ENCODE peak calls at places on chromosome 10, in ten cellular contexts. One of them, this sample, is unnamed.

GRCh38 chr10:52437205-52437646 is 123.1 kb downstream of the DKK1 start:
- DNase-seq in foreskin fibroblast: peak
- DNase-seq in colonic mucosa: no peak
- DNase-seq in IMR-90: peak
- DNase-seq in MM.1S: peak
- DNase-seq in HL-60: no peak
- DNase-seq in uterus: no peak
- DNase-seq in Caco-2: no peak
- DNase-seq in Peyer's patch: no peak
- DNase-seq in AG04450: no peak
- DNase-seq in this sample: no peak

GRCh38 chr10:50636576-50636975 is 12.8 kb upstream of the SGMS1 start:
- DNase-seq in foreskin fibroblast: no peak
- DNase-seq in colonic mucosa: no peak
- DNase-seq in IMR-90: no peak
- DNase-seq in MM.1S: no peak
- DNase-seq in HL-60: no peak
- DNase-seq in uterus: no peak
- DNase-seq in Caco-2: no peak
- DNase-seq in Peyer's patch: no peak
- DNase-seq in AG04450: no peak
- DNase-seq in this sample: no peak

GRCh38 chr10:132388901-132389630 is 7.9 kb upstream of the PWWP2B start:
- DNase-seq in foreskin fibroblast: no peak
- DNase-seq in colonic mucosa: peak
- DNase-seq in IMR-90: no peak
- DNase-seq in MM.1S: no peak
- DNase-seq in HL-60: no peak
- DNase-seq in uterus: peak
- DNase-seq in Caco-2: no peak
- DNase-seq in Peyer's patch: peak
- DNase-seq in AG04450: no peak
- DNase-seq in this sample: no peak

GRCh38 chr10:132170561-132171361 is 16.0 kb upstream of the DPYSL4 start:
- DNase-seq in foreskin fibroblast: no peak
- DNase-seq in colonic mucosa: no peak
- DNase-seq in IMR-90: no peak
- DNase-seq in MM.1S: no peak
- DNase-seq in HL-60: no peak
- DNase-seq in uterus: no peak
- DNase-seq in Caco-2: no peak
- DNase-seq in Peyer's patch: no peak
- DNase-seq in AG04450: no peak
- DNase-seq in this sample: no peak

GRCh38 chr10:104925232-104925851 is 284.3 kb downstream of the SORCS3 start:
- DNase-seq in foreskin fibroblast: peak
- DNase-seq in colonic mucosa: peak
- DNase-seq in IMR-90: no peak
- DNase-seq in MM.1S: peak
- DNase-seq in HL-60: no peak
- DNase-seq in uterus: no peak
- DNase-seq in Caco-2: peak
- DNase-seq in Peyer's patch: no peak
- DNase-seq in AG04450: no peak
- DNase-seq in this sample: no peak

GRCh38 chr10:93596539-93596938 is 4.5 kb downstream of the RBP4 start:
- DNase-seq in foreskin fibroblast: no peak
- DNase-seq in colonic mucosa: no peak
- DNase-seq in IMR-90: no peak
- DNase-seq in MM.1S: no peak
- DNase-seq in HL-60: no peak
- DNase-seq in uterus: no peak
- DNase-seq in Caco-2: peak
- DNase-seq in Peyer's patch: no peak
- DNase-seq in AG04450: no peak
- DNase-seq in this sample: no peak

GRCh38 chr10:89431977-89432376 is 17.6 kb downstream of the IFIT5 start:
- DNase-seq in foreskin fibroblast: peak
- DNase-seq in colonic mucosa: no peak
- DNase-seq in IMR-90: peak
- DNase-seq in MM.1S: no peak
- DNase-seq in HL-60: no peak
- DNase-seq in uterus: no peak
- DNase-seq in Caco-2: no peak
- DNase-seq in Peyer's patch: no peak
- DNase-seq in AG04450: no peak
- DNase-seq in this sample: no peak

GRCh38 chr10:93995598-93996271 is 2.0 kb downstream of the PLCE1 start:
- DNase-seq in foreskin fibroblast: peak
- DNase-seq in colonic mucosa: peak
- DNase-seq in IMR-90: peak
- DNase-seq in MM.1S: no peak
- DNase-seq in HL-60: no peak
- DNase-seq in uterus: no peak
- DNase-seq in Caco-2: no peak
- DNase-seq in Peyer's patch: no peak
- DNase-seq in AG04450: no peak
- DNase-seq in this sample: no peak

GRCh38 chr10:107618461-107619093 is 454.1 kb upstream of the SORCS1 start:
- DNase-seq in foreskin fibroblast: peak
- DNase-seq in colonic mucosa: no peak
- DNase-seq in IMR-90: no peak
- DNase-seq in MM.1S: no peak
- DNase-seq in HL-60: peak
- DNase-seq in uterus: no peak
- DNase-seq in Caco-2: no peak
- DNase-seq in Peyer's patch: no peak
- DNase-seq in AG04450: no peak
- DNase-seq in this sample: peak

GRCh38 chr10:50576245-50576815 is 47.4 kb downstream of the SGMS1 start:
- DNase-seq in foreskin fibroblast: peak
- DNase-seq in colonic mucosa: no peak
- DNase-seq in IMR-90: peak
- DNase-seq in MM.1S: no peak
- DNase-seq in HL-60: no peak
- DNase-seq in uterus: no peak
- DNase-seq in Caco-2: no peak
- DNase-seq in Peyer's patch: no peak
- DNase-seq in AG04450: no peak
- DNase-seq in this sample: no peak

GRCh38 chr10:76675951-76676587 is 961.5 kb downstream of the KCNMA1 start:
- DNase-seq in foreskin fibroblast: peak
- DNase-seq in colonic mucosa: peak
- DNase-seq in IMR-90: no peak
- DNase-seq in MM.1S: no peak
- DNase-seq in HL-60: no peak
- DNase-seq in uterus: peak
- DNase-seq in Caco-2: no peak
- DNase-seq in Peyer's patch: no peak
- DNase-seq in AG04450: no peak
- DNase-seq in this sample: no peak

GRCh38 chr10:106655606-106656005 is 508.9 kb downstream of the SORCS1 start:
- DNase-seq in foreskin fibroblast: no peak
- DNase-seq in colonic mucosa: no peak
- DNase-seq in IMR-90: no peak
- DNase-seq in MM.1S: peak
- DNase-seq in HL-60: no peak
- DNase-seq in uterus: no peak
- DNase-seq in Caco-2: no peak
- DNase-seq in Peyer's patch: no peak
- DNase-seq in AG04450: no peak
- DNase-seq in this sample: no peak

GRCh38 chr10:81914736-81915510 is 39.9 kb downstream of the NRG3 start:
- DNase-seq in foreskin fibroblast: no peak
- DNase-seq in colonic mucosa: no peak
- DNase-seq in IMR-90: no peak
- DNase-seq in MM.1S: no peak
- DNase-seq in HL-60: no peak
- DNase-seq in uterus: no peak
- DNase-seq in Caco-2: no peak
- DNase-seq in Peyer's patch: no peak
- DNase-seq in AG04450: no peak
- DNase-seq in this sample: no peak

GRCh38 chr10:70835895-70836294 is 20.1 kb downstream of the SGPL1 start:
- DNase-seq in foreskin fibroblast: peak
- DNase-seq in colonic mucosa: no peak
- DNase-seq in IMR-90: peak
- DNase-seq in MM.1S: no peak
- DNase-seq in HL-60: no peak
- DNase-seq in uterus: no peak
- DNase-seq in Caco-2: peak
- DNase-seq in Peyer's patch: no peak
- DNase-seq in AG04450: no peak
- DNase-seq in this sample: no peak

DNA sequence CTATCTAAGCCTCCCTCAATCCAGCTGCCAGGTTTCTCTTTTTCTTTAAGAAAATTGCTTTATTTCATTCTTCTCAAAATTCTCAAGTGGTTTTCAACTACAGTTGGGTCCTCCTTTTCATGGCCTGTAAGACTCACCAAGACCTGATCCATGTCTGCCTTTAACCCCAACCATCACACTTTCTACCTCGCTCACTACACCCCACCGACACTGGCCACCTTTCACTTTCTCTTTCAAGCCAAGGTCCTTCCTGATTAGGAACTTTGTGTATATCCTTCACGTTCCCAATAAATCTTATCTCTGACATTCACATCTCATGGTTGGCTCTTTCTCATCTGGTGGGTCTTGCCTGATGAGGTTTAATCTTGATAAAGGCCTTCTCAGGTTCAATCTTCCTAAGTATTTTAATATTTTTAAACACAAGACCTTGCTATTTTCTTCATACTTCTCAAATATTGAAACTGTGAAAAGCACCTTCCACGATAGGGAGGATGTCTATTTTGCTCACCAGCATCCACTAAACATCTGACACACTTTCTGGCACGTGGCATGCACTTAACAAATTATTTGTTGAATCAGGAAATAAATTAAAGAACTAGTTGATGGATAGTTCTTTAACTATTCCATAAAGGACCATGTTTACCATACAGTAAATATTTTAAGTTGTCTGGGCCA is 624.8 kb downstream of the GRID1 start:
- DNase-seq in foreskin fibroblast: no peak
- DNase-seq in colonic mucosa: no peak
- DNase-seq in IMR-90: no peak
- DNase-seq in MM.1S: peak
- DNase-seq in HL-60: no peak
- DNase-seq in uterus: no peak
- DNase-seq in Caco-2: no peak
- DNase-seq in Peyer's patch: peak
- DNase-seq in AG04450: no peak
- DNase-seq in this sample: no peak
- H3K4me3 ChIP-seq in foreskin fibroblast: no peak
- H3K4me3 ChIP-seq in colonic mucosa: no peak
- H3K4me3 ChIP-seq in IMR-90: no peak
- H3K4me3 ChIP-seq in MM.1S: peak
- H3K4me3 ChIP-seq in HL-60: no peak
- H3K4me3 ChIP-seq in uterus: no peak
- H3K4me3 ChIP-seq in Caco-2: no peak
- H3K4me3 ChIP-seq in Peyer's patch: no peak
- H3K4me3 ChIP-seq in AG04450: no peak
- H3K4me3 ChIP-seq in this sample: no peak

GRCh38 chr10:3887885-3888476 is 103.0 kb upstream of the KLF6 start:
- DNase-seq in foreskin fibroblast: peak
- DNase-seq in colonic mucosa: no peak
- DNase-seq in IMR-90: peak
- DNase-seq in MM.1S: no peak
- DNase-seq in HL-60: no peak
- DNase-seq in uterus: peak
- DNase-seq in Caco-2: peak
- DNase-seq in Peyer's patch: no peak
- DNase-seq in AG04450: peak
- DNase-seq in this sample: peak
- TF ChIP-seq CTCF in foreskin fibroblast: no peak
- TF ChIP-seq CTCF in colonic mucosa: no peak
- TF ChIP-seq CTCF in IMR-90: no peak
- TF ChIP-seq CTCF in MM.1S: no peak
- TF ChIP-seq CTCF in HL-60: no peak
- TF ChIP-seq CTCF in uterus: no peak
- TF ChIP-seq CTCF in Caco-2: no peak
- TF ChIP-seq CTCF in Peyer's patch: no peak
- TF ChIP-seq CTCF in AG04450: no peak
- TF ChIP-seq CTCF in this sample: no peak

GRCh38 chr10:102112210-102112817 is 7.9 kb downstream of the LDB1 start:
- DNase-seq in foreskin fibroblast: no peak
- DNase-seq in colonic mucosa: no peak
- DNase-seq in IMR-90: no peak
- DNase-seq in MM.1S: no peak
- DNase-seq in HL-60: no peak
- DNase-seq in uterus: no peak
- DNase-seq in Caco-2: peak
- DNase-seq in Peyer's patch: no peak
- DNase-seq in AG04450: no peak
- DNase-seq in this sample: no peak
- H3K4me3 ChIP-seq in foreskin fibroblast: peak
- H3K4me3 ChIP-seq in colonic mucosa: no peak
- H3K4me3 ChIP-seq in IMR-90: peak
- H3K4me3 ChIP-seq in MM.1S: no peak
- H3K4me3 ChIP-seq in HL-60: no peak
- H3K4me3 ChIP-seq in uterus: no peak
- H3K4me3 ChIP-seq in Caco-2: no peak
- H3K4me3 ChIP-seq in Peyer's patch: no peak
- H3K4me3 ChIP-seq in AG04450: peak
- H3K4me3 ChIP-seq in this sample: peak

GRCh38 chr10:24483701-24484100 is 240.0 kb downstream of the ARHGAP21 start:
- DNase-seq in foreskin fibroblast: peak
- DNase-seq in colonic mucosa: peak
- DNase-seq in IMR-90: peak
- DNase-seq in MM.1S: peak
- DNase-seq in HL-60: no peak
- DNase-seq in uterus: no peak
- DNase-seq in Caco-2: no peak
- DNase-seq in Peyer's patch: no peak
- DNase-seq in AG04450: no peak
- DNase-seq in this sample: no peak

GRCh38 chr10:24477925-24478324 is 245.8 kb downstream of the ARHGAP21 start:
- DNase-seq in foreskin fibroblast: no peak
- DNase-seq in colonic mucosa: no peak
- DNase-seq in IMR-90: no peak
- DNase-seq in MM.1S: no peak
- DNase-seq in HL-60: no peak
- DNase-seq in uterus: no peak
- DNase-seq in Caco-2: no peak
- DNase-seq in Peyer's patch: no peak
- DNase-seq in AG04450: no peak
- DNase-seq in this sample: no peak

GRCh38 chr10:24481241-24481640 is 242.4 kb downstream of the ARHGAP21 start:
- DNase-seq in foreskin fibroblast: no peak
- DNase-seq in colonic mucosa: no peak
- DNase-seq in IMR-90: no peak
- DNase-seq in MM.1S: no peak
- DNase-seq in HL-60: no peak
- DNase-seq in uterus: no peak
- DNase-seq in Caco-2: no peak
- DNase-seq in Peyer's patch: no peak
- DNase-seq in AG04450: no peak
- DNase-seq in this sample: no peak

GRCh38 chr10:24479806-24480205 is 243.9 kb downstream of the ARHGAP21 start:
- DNase-seq in foreskin fibroblast: no peak
- DNase-seq in colonic mucosa: no peak
- DNase-seq in IMR-90: no peak
- DNase-seq in MM.1S: no peak
- DNase-seq in HL-60: no peak
- DNase-seq in uterus: no peak
- DNase-seq in Caco-2: no peak
- DNase-seq in Peyer's patch: no peak
- DNase-seq in AG04450: no peak
- DNase-seq in this sample: no peak

GRCh38 chr10:24480447-24480846 is 243.2 kb downstream of the ARHGAP21 start:
- DNase-seq in foreskin fibroblast: no peak
- DNase-seq in colonic mucosa: no peak
- DNase-seq in IMR-90: no peak
- DNase-seq in MM.1S: no peak
- DNase-seq in HL-60: no peak
- DNase-seq in uterus: no peak
- DNase-seq in Caco-2: no peak
- DNase-seq in Peyer's patch: no peak
- DNase-seq in AG04450: no peak
- DNase-seq in this sample: no peak
- TF ChIP-seq CTCF in foreskin fibroblast: no peak
- TF ChIP-seq CTCF in colonic mucosa: no peak
- TF ChIP-seq CTCF in IMR-90: no peak
- TF ChIP-seq CTCF in MM.1S: no peak
- TF ChIP-seq CTCF in HL-60: no peak
- TF ChIP-seq CTCF in uterus: no peak
- TF ChIP-seq CTCF in Caco-2: no peak
- TF ChIP-seq CTCF in Peyer's patch: no peak
- TF ChIP-seq CTCF in AG04450: no peak
- TF ChIP-seq CTCF in this sample: no peak

This sample was measured in AG04449.